ENCODE peak calls at places on chromosome 18, in seven cellular contexts. One of them, this sample, is unnamed. For H3K36me3, the result is how much of the 10 kb centered on the place peaks cover.

GRCh38 chr18:67705748-67706147 is 189.2 kb upstream of the DSEL start:
- DNase-seq in heart right ventricle: no peak
- DNase-seq in uterus: no peak
- DNase-seq in psoas muscle: no peak
- DNase-seq in body of pancreas: no peak
- DNase-seq in K562: no peak
- DNase-seq in PC-3: peak
- DNase-seq in this sample: no peak

GRCh38 chr18:58896268-58896667 is 31.6 kb downstream of the ZNF532 start:
- DNase-seq in psoas muscle: no peak
- DNase-seq in uterus: no peak
- DNase-seq in body of pancreas: no peak
- DNase-seq in PC-3: no peak
- DNase-seq in K562: no peak
- DNase-seq in heart right ventricle: no peak
- DNase-seq in this sample: no peak

GRCh38 chr18:47249602-47250001 is 1.9 kb downstream of the SKOR2 start:
- DNase-seq in K562: no peak
- DNase-seq in heart right ventricle: no peak
- DNase-seq in body of pancreas: no peak
- DNase-seq in uterus: no peak
- DNase-seq in PC-3: no peak
- DNase-seq in psoas muscle: no peak
- DNase-seq in this sample: no peak

GRCh38 chr18:47528343-47528742 is 276.9 kb upstream of the SKOR2 start:
- DNase-seq in K562: no peak
- DNase-seq in uterus: no peak
- DNase-seq in heart right ventricle: no peak
- DNase-seq in body of pancreas: no peak
- DNase-seq in psoas muscle: no peak
- DNase-seq in PC-3: no peak
- DNase-seq in this sample: no peak

GRCh38 chr18:41347057-41347456 is 608.0 kb upstream of the PIK3C3 start:
- DNase-seq in uterus: no peak
- DNase-seq in PC-3: no peak
- DNase-seq in body of pancreas: no peak
- DNase-seq in psoas muscle: no peak
- DNase-seq in heart right ventricle: no peak
- DNase-seq in K562: no peak
- DNase-seq in this sample: no peak

GRCh38 chr18:36769611-36770314 is 59.0 kb downstream of the TPGS2 start:
- DNase-seq in psoas muscle: peak
- DNase-seq in uterus: no peak
- DNase-seq in body of pancreas: peak
- DNase-seq in heart right ventricle: no peak
- DNase-seq in K562: peak
- DNase-seq in PC-3: no peak
- DNase-seq in this sample: no peak

GRCh38 chr18:41391616-41392610 is 563.1 kb upstream of the PIK3C3 start:
- DNase-seq in PC-3: peak
- DNase-seq in K562: no peak
- DNase-seq in psoas muscle: peak
- DNase-seq in uterus: no peak
- DNase-seq in heart right ventricle: peak
- DNase-seq in body of pancreas: peak
- DNase-seq in this sample: no peak

GRCh38 chr18:22826726-22827125 is 106.4 kb upstream of the RBBP8 start:
- DNase-seq in heart right ventricle: no peak
- DNase-seq in body of pancreas: no peak
- DNase-seq in psoas muscle: no peak
- DNase-seq in PC-3: peak
- DNase-seq in uterus: no peak
- DNase-seq in K562: no peak
- DNase-seq in this sample: no peak

GRCh38 chr18:55650363-55650870 is 62.4 kb upstream of the TCF4 start:
- DNase-seq in body of pancreas: no peak
- DNase-seq in uterus: no peak
- DNase-seq in PC-3: no peak
- DNase-seq in K562: no peak
- DNase-seq in psoas muscle: no peak
- DNase-seq in heart right ventricle: no peak
- DNase-seq in this sample: no peak

GRCh38 chr18:52190630-52191029 is 149.4 kb upstream of the DCC start:
- DNase-seq in heart right ventricle: no peak
- DNase-seq in psoas muscle: no peak
- DNase-seq in uterus: no peak
- DNase-seq in K562: no peak
- DNase-seq in body of pancreas: no peak
- DNase-seq in PC-3: no peak
- DNase-seq in this sample: no peak

GRCh38 chr18:21191596-21192307 is 50.3 kb upstream of the GREB1L start:
- DNase-seq in K562: peak
- DNase-seq in PC-3: peak
- DNase-seq in body of pancreas: no peak
- DNase-seq in heart right ventricle: peak
- DNase-seq in uterus: peak
- DNase-seq in psoas muscle: peak
- DNase-seq in this sample: peak

GRCh38 chr18:27213123-27213717 is 28.1 kb upstream of the CHST9 start:
- DNase-seq in uterus: no peak
- DNase-seq in heart right ventricle: no peak
- DNase-seq in psoas muscle: no peak
- DNase-seq in body of pancreas: no peak
- DNase-seq in K562: no peak
- DNase-seq in PC-3: no peak
- DNase-seq in this sample: no peak

GRCh38 chr18:60471652-60472051 is 99.1 kb upstream of the MC4R start:
- DNase-seq in K562: no peak
- DNase-seq in uterus: no peak
- DNase-seq in psoas muscle: no peak
- DNase-seq in body of pancreas: no peak
- DNase-seq in heart right ventricle: no peak
- DNase-seq in PC-3: peak
- DNase-seq in this sample: no peak

GRCh38 chr18:74564012-74564411 is 29.7 kb downstream of the CNDP1 start:
- DNase-seq in PC-3: no peak
- DNase-seq in body of pancreas: no peak
- DNase-seq in heart right ventricle: no peak
- DNase-seq in uterus: no peak
- DNase-seq in psoas muscle: no peak
- DNase-seq in K562: no peak
- DNase-seq in this sample: no peak

GRCh38 chr18:26134110-26134509 is 441 bp downstream of the PSMA8 start:
- DNase-seq in uterus: no peak
- DNase-seq in psoas muscle: no peak
- DNase-seq in body of pancreas: no peak
- DNase-seq in PC-3: no peak
- DNase-seq in heart right ventricle: no peak
- DNase-seq in K562: no peak
- DNase-seq in this sample: no peak

GRCh38 chr18:9705183-9705864 is 2.8 kb upstream of the RAB31 start:
- DNase-seq in heart right ventricle: no peak
- DNase-seq in uterus: peak
- DNase-seq in body of pancreas: no peak
- DNase-seq in psoas muscle: no peak
- DNase-seq in PC-3: peak
- DNase-seq in K562: peak
- DNase-seq in this sample: no peak

GRCh38 chr18:26317353-26317865 is 91.2 kb downstream of the TAF4B start:
- DNase-seq in PC-3: peak
- DNase-seq in heart right ventricle: no peak
- DNase-seq in uterus: no peak
- DNase-seq in body of pancreas: no peak
- DNase-seq in psoas muscle: no peak
- DNase-seq in K562: no peak
- DNase-seq in this sample: no peak

GRCh38 chr18:59929621-59930295 is 30.0 kb downstream of the PMAIP1 start:
- DNase-seq in PC-3: no peak
- DNase-seq in psoas muscle: no peak
- DNase-seq in body of pancreas: no peak
- DNase-seq in uterus: no peak
- DNase-seq in heart right ventricle: no peak
- DNase-seq in K562: no peak
- DNase-seq in this sample: no peak

GRCh38 chr18:36589857-36590543 is 238.8 kb downstream of the TPGS2 start:
- DNase-seq in PC-3: no peak
- DNase-seq in uterus: no peak
- DNase-seq in psoas muscle: no peak
- DNase-seq in body of pancreas: no peak
- DNase-seq in heart right ventricle: no peak
- DNase-seq in K562: no peak
- DNase-seq in this sample: no peak

GRCh38 chr18:49018553-49018943 is 67.8 kb upstream of the SMAD7 start:
- DNase-seq in PC-3: no peak
- DNase-seq in heart right ventricle: no peak
- DNase-seq in uterus: no peak
- DNase-seq in body of pancreas: no peak
- DNase-seq in psoas muscle: peak
- DNase-seq in K562: no peak
- DNase-seq in this sample: no peak

GRCh38 chr18:49020129-49020528 is 69.4 kb upstream of the SMAD7 start:
- DNase-seq in PC-3: no peak
- DNase-seq in K562: no peak
- DNase-seq in psoas muscle: peak
- DNase-seq in body of pancreas: no peak
- DNase-seq in heart right ventricle: no peak
- DNase-seq in uterus: no peak
- DNase-seq in this sample: no peak

GRCh38 chr18:49019446-49020045 is 68.8 kb upstream of the SMAD7 start:
- DNase-seq in uterus: no peak
- DNase-seq in body of pancreas: no peak
- DNase-seq in heart right ventricle: no peak
- DNase-seq in psoas muscle: no peak
- DNase-seq in PC-3: no peak
- DNase-seq in K562: no peak
- DNase-seq in this sample: no peak

GRCh38 chr18:49017813-49018552 is 67.2 kb upstream of the SMAD7 start:
- DNase-seq in K562: no peak
- DNase-seq in uterus: peak
- DNase-seq in psoas muscle: peak
- DNase-seq in PC-3: no peak
- DNase-seq in heart right ventricle: no peak
- DNase-seq in body of pancreas: peak
- DNase-seq in this sample: no peak

DNA sequence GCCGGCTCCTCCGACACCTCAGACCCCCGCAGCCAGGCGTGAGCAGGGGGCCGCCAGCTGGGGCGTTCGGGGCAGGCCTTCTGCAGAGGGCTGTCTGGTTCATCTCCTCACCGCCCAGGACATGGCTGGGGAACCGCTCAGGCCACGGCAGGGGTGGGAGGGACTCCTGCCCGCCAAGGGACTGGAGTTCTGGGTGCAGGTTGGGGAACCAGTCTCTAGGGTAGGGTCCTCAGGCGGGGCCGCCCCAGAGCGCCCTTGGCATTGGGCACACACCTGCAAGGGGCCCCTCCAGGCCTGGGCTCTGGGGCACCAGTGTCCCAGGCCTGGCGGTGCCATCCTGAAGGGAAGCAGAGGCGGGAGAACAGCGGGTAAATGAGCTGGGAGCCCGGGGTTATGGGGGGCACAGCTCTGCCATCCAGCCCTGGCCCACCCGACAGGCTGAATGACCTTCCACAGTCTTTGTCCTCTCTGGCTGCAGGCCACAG is 68.2 kb upstream of the SMAD7 start:
- DNase-seq in uterus: peak
- DNase-seq in PC-3: no peak
- DNase-seq in body of pancreas: no peak
- DNase-seq in psoas muscle: peak
- DNase-seq in heart right ventricle: no peak
- DNase-seq in K562: no peak
- DNase-seq in this sample: no peak
- H3K27ac ChIP-seq in uterus: no peak
- H3K27ac ChIP-seq in PC-3: no peak
- H3K27ac ChIP-seq in body of pancreas: no peak
- H3K27ac ChIP-seq in psoas muscle: no peak
- H3K27ac ChIP-seq in heart right ventricle: no peak
- H3K27ac ChIP-seq in K562: no peak
- H3K27ac ChIP-seq in this sample: no peak

GRCh38 chr18:12851709-12852108 is 32.3 kb downstream of the PTPN2 start:
- DNase-seq in heart right ventricle: no peak
- DNase-seq in K562: no peak
- DNase-seq in uterus: no peak
- DNase-seq in PC-3: no peak
- DNase-seq in body of pancreas: no peak
- DNase-seq in psoas muscle: no peak
- DNase-seq in this sample: no peak
- H3K36me3 ChIP-seq in heart right ventricle: under half
- H3K36me3 ChIP-seq in K562: under half
- H3K36me3 ChIP-seq in uterus: under half
- H3K36me3 ChIP-seq in PC-3: under half
- H3K36me3 ChIP-seq in body of pancreas: under half
- H3K36me3 ChIP-seq in psoas muscle: under half
- H3K36me3 ChIP-seq in this sample: under half

DNA sequence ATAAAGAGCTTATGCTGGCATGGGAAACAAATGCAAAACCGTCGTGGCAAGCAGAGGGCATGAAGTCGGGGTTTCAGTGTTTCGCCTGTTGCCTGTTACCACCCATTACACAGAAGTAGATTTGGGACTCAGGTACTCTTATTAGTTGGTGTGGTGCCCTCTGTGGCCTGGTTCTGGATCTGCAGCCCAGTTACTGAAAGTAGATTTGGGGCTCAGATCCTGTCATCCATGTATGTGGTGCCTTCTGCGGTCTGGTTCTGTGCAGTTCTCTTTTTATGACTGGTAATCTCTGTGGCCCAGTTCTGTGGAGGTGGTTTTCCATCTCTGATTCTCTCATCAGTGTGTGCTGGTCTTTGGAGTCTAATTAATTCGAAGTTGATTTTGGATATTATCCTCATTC is 45.2 kb downstream of the ADNP2 start:
- DNase-seq in heart right ventricle: no peak
- DNase-seq in body of pancreas: no peak
- DNase-seq in K562: peak
- DNase-seq in PC-3: peak
- DNase-seq in psoas muscle: no peak
- DNase-seq in uterus: no peak
- DNase-seq in this sample: no peak
- TF ChIP-seq CTCF in heart right ventricle: no peak
- TF ChIP-seq CTCF in body of pancreas: peak
- TF ChIP-seq CTCF in K562: peak
- TF ChIP-seq CTCF in PC-3: peak
- TF ChIP-seq CTCF in psoas muscle: peak
- TF ChIP-seq CTCF in uterus: no peak
- TF ChIP-seq CTCF in this sample: peak

GRCh38 chr18:72492497-72492896 is 51.6 kb downstream of the CBLN2 start:
- DNase-seq in body of pancreas: no peak
- DNase-seq in heart right ventricle: no peak
- DNase-seq in PC-3: no peak
- DNase-seq in uterus: no peak
- DNase-seq in psoas muscle: no peak
- DNase-seq in K562: no peak
- DNase-seq in this sample: no peak
- H3K27ac ChIP-seq in body of pancreas: no peak
- H3K27ac ChIP-seq in heart right ventricle: no peak
- H3K27ac ChIP-seq in PC-3: no peak
- H3K27ac ChIP-seq in uterus: no peak
- H3K27ac ChIP-seq in psoas muscle: no peak
- H3K27ac ChIP-seq in K562: no peak
- H3K27ac ChIP-seq in this sample: no peak

This sample was measured in lung.